ENCODE peak calls at places on chromosomes 11 and 22, in seven cellular contexts. One of them, this sample, is unnamed.

GRCh38 chr11:34345012-34345804 is 12.6 kb downstream of the ABTB2 start:
- DNase-seq in breast epithelium: no peak
- DNase-seq in stomach: peak; percentile 49
- DNase-seq in HCT116: peak; percentile 52
- DNase-seq in ovary: peak; percentile 46
- DNase-seq in right lobe of liver: peak; percentile 83
- DNase-seq in K562: no peak
- DNase-seq in this sample: no peak

GRCh38 chr22:31932863-31933262 is 11.5 kb upstream of the YWHAH start:
- DNase-seq in ovary: no peak
- DNase-seq in stomach: no peak
- DNase-seq in breast epithelium: no peak
- DNase-seq in K562: no peak
- DNase-seq in HCT116: no peak
- DNase-seq in right lobe of liver: no peak
- DNase-seq in this sample: no peak

GRCh38 chr11:42170601-42171000 is 711.1 kb upstream of the LRRC4C start:
- DNase-seq in right lobe of liver: no peak
- DNase-seq in ovary: no peak
- DNase-seq in K562: no peak
- DNase-seq in HCT116: no peak
- DNase-seq in stomach: no peak
- DNase-seq in breast epithelium: no peak
- DNase-seq in this sample: no peak

GRCh38 chr11:7480132-7480531 is 5.2 kb upstream of the OLFML1 start:
- DNase-seq in K562: no peak
- DNase-seq in right lobe of liver: no peak
- DNase-seq in breast epithelium: no peak
- DNase-seq in stomach: no peak
- DNase-seq in ovary: no peak
- DNase-seq in HCT116: no peak
- DNase-seq in this sample: no peak

GRCh38 chr11:1298695-1299492 is 10.5 kb downstream of the TOLLIP start:
- DNase-seq in ovary: peak; percentile 73
- DNase-seq in right lobe of liver: peak; percentile 91
- DNase-seq in K562: no peak
- DNase-seq in stomach: peak; percentile 85
- DNase-seq in HCT116: no peak
- DNase-seq in breast epithelium: peak; percentile 83
- DNase-seq in this sample: no peak

GRCh38 chr11:110808291-110808690 is 96.1 kb upstream of the ARHGAP20 start:
- DNase-seq in ovary: no peak
- DNase-seq in HCT116: no peak
- DNase-seq in right lobe of liver: no peak
- DNase-seq in stomach: no peak
- DNase-seq in K562: no peak
- DNase-seq in breast epithelium: no peak
- DNase-seq in this sample: no peak

GRCh38 chr11:109016724-109017123 is 351.9 kb downstream of the DDX10 start:
- DNase-seq in breast epithelium: no peak
- DNase-seq in ovary: no peak
- DNase-seq in K562: no peak
- DNase-seq in HCT116: no peak
- DNase-seq in right lobe of liver: no peak
- DNase-seq in stomach: no peak
- DNase-seq in this sample: no peak

GRCh38 chr11:5605849-5606248 is 9.4 kb downstream of the TRIM6 start:
- DNase-seq in stomach: no peak
- DNase-seq in breast epithelium: no peak
- DNase-seq in ovary: no peak
- DNase-seq in HCT116: no peak
- DNase-seq in right lobe of liver: no peak
- DNase-seq in K562: no peak
- DNase-seq in this sample: no peak

GRCh38 chr22:17369553-17370035 is 334 bp downstream of the CECR2 start:
- DNase-seq in ovary: peak; percentile 48
- DNase-seq in breast epithelium: no peak
- DNase-seq in right lobe of liver: peak; percentile 60
- DNase-seq in K562: peak; percentile 17
- DNase-seq in stomach: no peak
- DNase-seq in HCT116: no peak
- DNase-seq in this sample: no peak

GRCh38 chr11:102836290-102836875 is 7.0 kb downstream of the MMP3 start:
- DNase-seq in breast epithelium: peak; percentile 64
- DNase-seq in ovary: no peak
- DNase-seq in K562: no peak
- DNase-seq in HCT116: no peak
- DNase-seq in right lobe of liver: no peak
- DNase-seq in stomach: no peak
- DNase-seq in this sample: no peak

GRCh38 chr11:111540114-111540920 is at the start of gene LAYN:
- DNase-seq in breast epithelium: peak; percentile 55
- DNase-seq in right lobe of liver: peak; percentile 51
- DNase-seq in stomach: peak; percentile 28
- DNase-seq in K562: no peak
- DNase-seq in HCT116: no peak
- DNase-seq in ovary: no peak
- DNase-seq in this sample: no peak

DNA sequence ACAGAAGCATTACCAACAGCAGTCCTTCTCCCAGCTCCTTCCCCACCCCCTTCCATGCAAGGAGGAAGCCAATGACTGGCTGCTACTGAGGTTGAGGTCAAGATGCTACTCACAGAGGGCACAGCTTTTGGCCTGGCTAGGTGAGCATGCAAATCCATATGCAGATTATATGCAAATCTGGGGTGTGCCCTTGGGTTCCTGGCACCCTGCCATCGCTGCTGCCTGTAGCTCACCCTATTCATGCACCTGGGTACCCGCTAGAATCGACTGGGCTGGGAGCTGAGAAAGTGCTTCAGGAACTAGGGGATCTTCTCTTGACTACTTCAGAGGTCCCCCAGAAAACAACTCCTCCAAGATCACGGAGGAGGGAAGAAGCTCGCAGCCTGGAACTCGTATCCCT is 4.0 kb downstream of the DSCAML1 start:
- DNase-seq in ovary: no peak
- DNase-seq in stomach: no peak
- DNase-seq in breast epithelium: no peak
- DNase-seq in right lobe of liver: no peak
- DNase-seq in K562: no peak
- DNase-seq in HCT116: no peak
- DNase-seq in this sample: no peak
- H3K27me3 ChIP-seq in ovary: no peaks in the 10 kb centered on the region
- H3K27me3 ChIP-seq in stomach: peaks cover 14% of the 10 kb centered on the region
- H3K27me3 ChIP-seq in breast epithelium: peaks cover 55% of the 10 kb centered on the region
- H3K27me3 ChIP-seq in right lobe of liver: peaks cover 16% of the 10 kb centered on the region
- H3K27me3 ChIP-seq in K562: peaks cover 18% of the 10 kb centered on the region
- H3K27me3 ChIP-seq in HCT116: peaks cover 26% of the 10 kb centered on the region
- H3K27me3 ChIP-seq in this sample: peaks cover 19% of the 10 kb centered on the region

GRCh38 chr11:15526859-15527450 is 412.2 kb downstream of the INSC start:
- DNase-seq in ovary: no peak
- DNase-seq in HCT116: no peak
- DNase-seq in breast epithelium: no peak
- DNase-seq in right lobe of liver: no peak
- DNase-seq in K562: no peak
- DNase-seq in stomach: no peak
- DNase-seq in this sample: no peak

GRCh38 chr11:15525582-15525981 is 410.9 kb downstream of the INSC start:
- DNase-seq in right lobe of liver: peak; percentile 53
- DNase-seq in stomach: no peak
- DNase-seq in ovary: no peak
- DNase-seq in HCT116: no peak
- DNase-seq in K562: no peak
- DNase-seq in breast epithelium: no peak
- DNase-seq in this sample: no peak

GRCh38 chr11:15526032-15526431 is 411.3 kb downstream of the INSC start:
- DNase-seq in breast epithelium: no peak
- DNase-seq in stomach: no peak
- DNase-seq in HCT116: no peak
- DNase-seq in right lobe of liver: peak; percentile 60
- DNase-seq in ovary: no peak
- DNase-seq in K562: no peak
- DNase-seq in this sample: no peak

GRCh38 chr11:15519911-15520310 is 405.2 kb downstream of the INSC start:
- DNase-seq in HCT116: no peak
- DNase-seq in K562: no peak
- DNase-seq in ovary: no peak
- DNase-seq in stomach: no peak
- DNase-seq in breast epithelium: no peak
- DNase-seq in right lobe of liver: no peak
- DNase-seq in this sample: no peak

DNA sequence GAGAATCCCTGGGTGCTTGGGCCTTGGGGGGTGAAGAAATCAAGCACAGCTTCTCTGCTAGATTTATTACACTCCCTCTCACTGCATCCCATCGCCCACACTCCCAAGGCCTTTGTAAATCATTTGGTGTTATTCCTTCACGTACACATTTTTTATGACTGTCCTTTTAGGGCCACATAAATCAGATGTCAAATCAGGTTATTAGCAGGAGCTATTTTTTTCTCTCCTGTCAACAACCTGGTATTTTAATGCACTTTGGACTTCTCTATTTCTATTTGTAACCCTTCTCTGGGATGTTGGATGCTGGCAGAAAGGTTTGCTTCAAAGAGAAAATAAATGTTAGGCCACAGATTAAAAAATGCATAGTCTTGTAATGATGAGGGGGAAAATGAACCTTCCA is 408.9 kb downstream of the INSC start:
- DNase-seq in K562: no peak
- DNase-seq in breast epithelium: no peak
- DNase-seq in ovary: no peak
- DNase-seq in stomach: no peak
- DNase-seq in right lobe of liver: no peak
- DNase-seq in HCT116: no peak
- DNase-seq in this sample: no peak
- TF ChIP-seq POLR2A in K562: no peak
- TF ChIP-seq POLR2A in breast epithelium: no peak
- TF ChIP-seq POLR2A in ovary: no peak
- TF ChIP-seq POLR2A in stomach: no peak
- TF ChIP-seq POLR2A in right lobe of liver: no peak
- TF ChIP-seq POLR2A in HCT116: no peak
- TF ChIP-seq POLR2A in this sample: no peak

DNA sequence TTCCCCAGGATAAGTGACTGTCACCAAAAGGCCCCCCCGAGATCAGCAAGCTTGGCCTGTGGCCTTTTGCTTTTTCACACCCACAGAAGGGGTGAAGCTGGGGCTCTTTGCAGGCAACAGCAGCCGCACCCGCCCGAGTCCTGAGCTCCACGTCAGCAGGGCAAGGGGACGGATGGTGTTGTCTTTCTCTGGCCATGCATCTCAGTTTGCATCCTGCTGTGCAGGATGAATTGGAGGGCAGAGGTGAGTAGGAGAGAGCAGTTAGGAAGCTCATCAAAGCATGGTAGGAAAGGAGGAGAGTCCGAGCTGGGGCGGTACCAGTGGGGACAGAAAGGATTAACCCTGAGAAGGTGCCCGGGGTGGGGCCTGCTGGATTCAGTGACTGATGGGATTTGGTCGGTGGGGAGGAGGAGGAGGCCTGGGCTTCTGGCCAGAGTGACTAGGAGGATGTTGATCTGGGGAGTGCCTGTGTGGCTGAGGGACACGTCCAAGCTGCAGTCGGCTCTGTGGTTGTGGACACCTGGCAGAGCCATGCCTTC is 14.5 kb downstream of the FAM83F start:
- DNase-seq in stomach: peak; percentile 41
- DNase-seq in HCT116: no peak
- DNase-seq in ovary: no peak
- DNase-seq in K562: peak; percentile 21
- DNase-seq in right lobe of liver: no peak
- DNase-seq in breast epithelium: no peak
- DNase-seq in this sample: no peak
- H3K27ac ChIP-seq in stomach: no peak overlapping the region
- H3K27ac ChIP-seq in HCT116: no peak overlapping the region
- H3K27ac ChIP-seq in ovary: no peak overlapping the region
- H3K27ac ChIP-seq in K562: no peak overlapping the region
- H3K27ac ChIP-seq in right lobe of liver: no peak overlapping the region
- H3K27ac ChIP-seq in breast epithelium: peak overlapping the region; percentile 69
- H3K27ac ChIP-seq in this sample: peak overlapping the region; percentile 77

GRCh38 chr11:116511684-116512083 is 261.1 kb downstream of the BUD13 start:
- DNase-seq in right lobe of liver: no peak
- DNase-seq in stomach: peak; percentile 14
- DNase-seq in breast epithelium: no peak
- DNase-seq in HCT116: no peak
- DNase-seq in ovary: no peak
- DNase-seq in K562: no peak
- DNase-seq in this sample: no peak

GRCh38 chr11:116513894-116514293 is 258.9 kb downstream of the BUD13 start:
- DNase-seq in right lobe of liver: peak; percentile 63
- DNase-seq in breast epithelium: no peak
- DNase-seq in stomach: no peak
- DNase-seq in K562: peak; percentile 66
- DNase-seq in HCT116: peak; percentile 46
- DNase-seq in ovary: no peak
- DNase-seq in this sample: no peak

GRCh38 chr11:116513278-116513823 is 259.4 kb downstream of the BUD13 start:
- DNase-seq in stomach: no peak
- DNase-seq in HCT116: no peak
- DNase-seq in right lobe of liver: no peak
- DNase-seq in K562: no peak
- DNase-seq in breast epithelium: no peak
- DNase-seq in ovary: no peak
- DNase-seq in this sample: no peak

GRCh38 chr11:116510886-116511650 is 261.7 kb downstream of the BUD13 start:
- DNase-seq in stomach: no peak
- DNase-seq in K562: no peak
- DNase-seq in HCT116: no peak
- DNase-seq in right lobe of liver: no peak
- DNase-seq in breast epithelium: no peak
- DNase-seq in ovary: no peak
- DNase-seq in this sample: no peak

GRCh38 chr11:116512841-116513240 is 259.9 kb downstream of the BUD13 start:
- DNase-seq in right lobe of liver: no peak
- DNase-seq in stomach: peak; percentile 10
- DNase-seq in HCT116: no peak
- DNase-seq in ovary: no peak
- DNase-seq in breast epithelium: no peak
- DNase-seq in K562: no peak
- DNase-seq in this sample: no peak
- H3K27me3 ChIP-seq in right lobe of liver: no peaks in the 10 kb centered on the region
- H3K27me3 ChIP-seq in stomach: no peaks in the 10 kb centered on the region
- H3K27me3 ChIP-seq in HCT116: peaks cover 27% of the 10 kb centered on the region
- H3K27me3 ChIP-seq in ovary: no peaks in the 10 kb centered on the region
- H3K27me3 ChIP-seq in breast epithelium: peaks cover 20% of the 10 kb centered on the region
- H3K27me3 ChIP-seq in K562: no peaks in the 10 kb centered on the region
- H3K27me3 ChIP-seq in this sample: peaks cover 60% of the 10 kb centered on the region

GRCh38 chr11:66864172-66864901 is 7.5 kb downstream of the LRFN4 start:
- DNase-seq in right lobe of liver: no peak
- DNase-seq in breast epithelium: no peak
- DNase-seq in HCT116: no peak
- DNase-seq in ovary: no peak
- DNase-seq in K562: no peak
- DNase-seq in stomach: no peak
- DNase-seq in this sample: no peak
- TF ChIP-seq POLR2A in right lobe of liver: no peak
- TF ChIP-seq POLR2A in breast epithelium: no peak
- TF ChIP-seq POLR2A in HCT116: no peak
- TF ChIP-seq POLR2A in ovary: no peak
- TF ChIP-seq POLR2A in K562: no peak
- TF ChIP-seq POLR2A in stomach: no peak
- TF ChIP-seq POLR2A in this sample: no peak

This sample was measured in esophagus squamous epithelium.